ENCODE peak calls at places on chromosomes 5 and 9, in eight cellular contexts. A is endodermal cell, C is Peyer's patch, N is aorta, L is lower lobe of right lung, O is ascending aorta, U is foreskin keratinocyte, Q is left ventricle myocardium inferior. I is an unnamed sample. For H3K4me1, the result is how much of the 10 kb centered on the place peaks cover.

GRCh38 chr5:32030686-32031478 is 143.2 kb downstream of the GOLPH3 start:
- DNase-seq in L (no peak), N (no peak), C (no peak), U (no peak), Q (no peak), A (no peak), O (no peak), I (no peak)

GRCh38 chr9:136805207-136805740 is 2.5 kb upstream of the RABL6 start:
- DNase-seq in U (no peak), N (peak), O (no peak), L (no peak), Q (no peak), C (no peak), A (no peak), I (no peak)

GRCh38 chr5:138925090-138925635 is 50.0 kb upstream of the LRRTM2 start:
- DNase-seq in N (no peak), C (no peak), A (no peak), Q (no peak), U (no peak), O (no peak), L (no peak), I (no peak)

GRCh38 chr9:21070171-21070571 is 7.6 kb downstream of the IFNB1 start:
- DNase-seq in O (no peak), A (peak), L (no peak), C (no peak), Q (no peak), U (peak), N (no peak), I (no peak)

GRCh38 chr5:120778491-120779293 is 314.6 kb downstream of the PRR16 start:
- DNase-seq in L (no peak), N (no peak), Q (no peak), C (no peak), U (peak), A (no peak), O (no peak), I (no peak)

GRCh38 chr9:2411459-2412215 is 209.9 kb upstream of the VLDLR start:
- DNase-seq in Q (no peak), O (no peak), C (no peak), L (no peak), A (no peak), N (no peak), U (peak), I (no peak)

GRCh38 chr5:126778675-126779403 is 1.9 kb downstream of the LMNB1 start:
- DNase-seq in N (no peak), U (no peak), A (no peak), O (no peak), C (no peak), Q (no peak), L (no peak), I (no peak)

GRCh38 chr9:77865385-77865784 is 166.2 kb downstream of the GNAQ start:
- DNase-seq in U (no peak), C (no peak), L (no peak), O (no peak), Q (no peak), N (no peak), A (no peak), I (no peak)

GRCh38 chr5:151556808-151557207 is 34.3 kb downstream of the FAT2 start:
- DNase-seq in N (no peak), O (no peak), L (no peak), A (peak), U (no peak), Q (no peak), C (peak), I (no peak)

GRCh38 chr5:107598958-107599357 is 71.8 kb downstream of the EFNA5 start:
- DNase-seq in L (no peak), U (no peak), A (no peak), O (no peak), Q (no peak), N (no peak), C (no peak), I (no peak)

GRCh38 chr9:71725590-71726338 is 42.5 kb downstream of the CEMIP2 start:
- DNase-seq in O (no peak), C (no peak), L (no peak), N (no peak), A (no peak), U (peak), Q (no peak), I (no peak)

GRCh38 chr5:79791843-79792242 is 102.2 kb downstream of the CMYA5 start:
- DNase-seq in C (no peak), N (no peak), Q (no peak), U (no peak), A (no peak), O (no peak), L (no peak), I (no peak)

DNA sequence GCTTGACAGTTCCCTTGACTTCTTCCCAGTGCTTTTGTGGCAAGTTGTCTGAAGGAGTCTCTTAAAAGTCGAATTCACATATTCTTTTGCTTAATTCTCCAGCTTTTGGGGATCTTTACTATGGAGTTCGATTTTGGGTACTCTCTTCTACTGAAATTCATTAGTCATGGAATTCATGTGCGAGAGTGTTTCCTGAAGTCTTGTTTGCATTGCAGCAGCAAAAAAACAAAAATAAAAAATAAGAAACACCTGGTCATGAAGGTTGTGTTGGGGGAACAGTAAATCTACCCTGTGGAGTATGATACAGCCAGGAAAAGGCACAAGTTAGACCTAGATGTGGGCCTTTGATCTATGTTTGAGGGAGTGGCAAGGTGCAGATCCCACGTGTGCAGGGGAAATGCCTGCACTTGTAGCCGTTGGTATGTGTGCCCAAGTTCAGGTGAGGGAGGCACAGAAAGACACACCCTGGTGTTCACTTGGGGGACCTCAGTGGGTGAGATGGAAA is 55.2 kb downstream of the CFAP77 start:
- DNase-seq in L (no peak), N (no peak), A (no peak), Q (no peak), O (no peak), U (no peak), C (no peak), I (no peak)
- H3K4me1 ChIP-seq in L (under half), N (under half), A (under half), Q (under half), O (under half), U (under half), C (under half), I (under half)

GRCh38 chr9:104923740-104924139 is 4.2 kb downstream of the ABCA1 start:
- DNase-seq in A (no peak), N (no peak), O (no peak), Q (no peak), C (peak), L (no peak), U (no peak), I (peak)
- H3K4me1 ChIP-seq in A (under half), N (under half), O (under half), Q (half or more), C (under half), L (half or more), U (under half), I (half or more)

GRCh38 chr9:98085058-98085457 is 28.5 kb downstream of the NANS start:
- DNase-seq in N (no peak), O (no peak), C (no peak), L (no peak), Q (no peak), A (no peak), U (no peak), I (peak)

GRCh38 chr9:98086461-98086860 is 29.9 kb downstream of the NANS start:
- DNase-seq in Q (no peak), C (no peak), U (no peak), N (no peak), A (no peak), O (no peak), L (no peak), I (no peak)

GRCh38 chr9:98084396-98084795 is 27.9 kb downstream of the NANS start:
- DNase-seq in A (no peak), U (no peak), C (no peak), L (no peak), O (no peak), Q (no peak), N (no peak), I (no peak)

GRCh38 chr9:98085955-98086354 is 29.4 kb downstream of the NANS start:
- DNase-seq in O (no peak), L (no peak), Q (no peak), A (peak), N (no peak), U (no peak), C (no peak), I (peak)

GRCh38 chr9:98087420-98088354 is 31.2 kb downstream of the NANS start:
- DNase-seq in A (peak), L (peak), U (peak), Q (peak), N (peak), O (no peak), C (peak), I (peak)
- H3K4me1 ChIP-seq in A (under half), L (under half), U (under half), Q (under half), N (under half), O (under half), C (under half), I (half or more)

DNA sequence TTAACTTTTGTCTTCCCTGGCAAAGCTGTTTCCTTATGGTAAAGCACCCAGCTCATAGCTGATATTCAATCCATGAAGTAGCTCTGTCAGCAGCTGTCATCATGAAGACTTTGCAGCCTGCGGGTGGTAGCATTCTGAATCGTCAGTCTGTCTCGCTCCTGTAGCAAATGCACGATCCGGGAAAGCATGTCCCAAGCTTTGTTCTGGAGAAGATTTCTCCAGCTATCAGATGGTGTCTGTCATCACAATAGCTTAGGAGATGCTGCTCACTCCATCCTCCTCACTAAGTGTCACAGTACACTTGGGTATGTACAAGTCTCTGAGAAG is 191.3 kb upstream of the MSX2 start:
- DNase-seq in C (no peak), O (no peak), U (no peak), A (no peak), L (no peak), N (no peak), Q (no peak), I (no peak)
- H3K4me1 ChIP-seq in C (under half), O (under half), U (half or more), A (under half), L (under half), N (under half), Q (under half), I (under half)

I was measured in spleen.